ENCODE peak calls at places on chromosome X, in seven cellular contexts. F, E, U, B, M, J and N are unnamed samples.

GRCh38 chrX:94365736-94366135 is 691.7 kb downstream of the FAM133A start:
- DNase-seq in U (no peak), E (no peak), J (no peak), F (no peak), B (no peak), M (no peak), N (no peak)

GRCh38 chrX:107632291-107632690 is 4.0 kb downstream of the PRPS1 start:
- DNase-seq in U (no peak), F (no peak), M (no peak), B (no peak), E (no peak), J (no peak), N (peak; percentile 27)

GRCh38 chrX:11770320-11770719 is 12.3 kb downstream of the MSL3 start:
- DNase-seq in J (no peak), U (no peak), B (no peak), F (peak; percentile 64), M (peak; percentile 59), E (peak; percentile 69), N (peak; percentile 70)

GRCh38 chrX:120769576-120770341 is 105.9 kb downstream of the CT47B1 start:
- DNase-seq in U (peak; percentile 59), F (peak; percentile 68), J (no peak), B (no peak), E (peak; percentile 71), M (peak; percentile 82), N (peak; percentile 70)

GRCh38 chrX:125205918-125206665 is 113.6 kb upstream of the TEX13C start:
- DNase-seq in B (no peak), M (peak; percentile 30), J (no peak), F (no peak), E (no peak), U (no peak), N (no peak)

GRCh38 chrX:46642145-46642544 is 68.6 kb downstream of the CHST7 start:
- DNase-seq in M (peak; percentile 34), E (peak; percentile 62), J (no peak), U (no peak), B (no peak), F (peak; percentile 24), N (peak; percentile 33)

GRCh38 chrX:1244164-1245076 is 24.2 kb upstream of the CSF2RA start:
- DNase-seq in B (no peak), F (peak; percentile 57), U (no peak), M (peak; percentile 6), J (peak; percentile 46), E (no peak), N (no peak)

GRCh38 chrX:47232803-47233332 is at the start of gene USP11:
- DNase-seq in F (peak; percentile 78), M (peak; percentile 17), E (peak; percentile 60), B (peak; percentile 77), J (peak; percentile 88), U (no peak), N (peak; percentile 50)

GRCh38 chrX:129754266-129755024 is 15.7 kb downstream of the XPNPEP2 start:
- DNase-seq in J (no peak), M (no peak), F (no peak), U (no peak), B (no peak), E (no peak), N (no peak)

GRCh38 chrX:46628406-46629371 is 55.1 kb downstream of the CHST7 start:
- DNase-seq in J (no peak), M (no peak), B (peak; percentile 62), F (peak; percentile 5), U (peak; percentile 34), E (peak; percentile 90), N (peak; percentile 71)

GRCh38 chrX:106481341-106481740 is 130.4 kb upstream of the RADX start:
- DNase-seq in E (peak; percentile 46), J (no peak), F (peak; percentile 46), M (peak; percentile 83), B (no peak), U (no peak), N (peak; percentile 66)

GRCh38 chrX:10756365-10756915 is 136.1 kb upstream of the MID1 start:
- DNase-seq in M (peak; percentile 73), J (no peak), F (no peak), E (peak; percentile 79), U (peak; percentile 49), B (no peak), N (peak; percentile 88)

GRCh38 chrX:119041175-119041574 is 31.6 kb upstream of the CT47C1 start:
- DNase-seq in U (peak; percentile 24), F (no peak), J (no peak), B (no peak), E (peak; percentile 91), M (peak; percentile 82), N (peak; percentile 80)

GRCh38 chrX:22652596-22652995 is 347.2 kb upstream of the DDX53 start:
- DNase-seq in B (no peak), E (peak; percentile 40), M (peak; percentile 50), F (no peak), J (no peak), U (no peak), N (peak; percentile 25)

GRCh38 chrX:45668686-45669443 is 468.2 kb upstream of the DIPK2B start:
- DNase-seq in M (peak; percentile 81), B (no peak), E (peak; percentile 88), J (no peak), U (peak; percentile 66), F (peak; percentile 0), N (peak; percentile 91)

GRCh38 chrX:20567108-20567507 is 300.4 kb upstream of the RPS6KA3 start:
- DNase-seq in E (no peak), M (no peak), U (no peak), B (no peak), F (no peak), J (no peak), N (no peak)

GRCh38 chrX:20711366-20711765 is 444.7 kb upstream of the RPS6KA3 start:
- DNase-seq in E (no peak), U (no peak), M (no peak), J (no peak), F (no peak), B (no peak), N (no peak)

GRCh38 chrX:75544760-75545159 is 21.9 kb upstream of the ZDHHC15 start:
- DNase-seq in B (no peak), F (no peak), U (no peak), J (no peak), E (no peak), M (no peak), N (no peak)

GRCh38 chrX:24260827-24261550 is 52.9 kb downstream of the SUPT20HL2 start:
- DNase-seq in E (peak; percentile 61), J (peak; percentile 67), B (no peak), U (no peak), F (no peak), M (no peak), N (peak; percentile 47)

GRCh38 chrX:22296871-22297270 is 24.2 kb downstream of the CBLL2 start:
- DNase-seq in B (no peak), F (no peak), M (no peak), U (peak; percentile 6), E (no peak), J (no peak), N (peak; percentile 58)

GRCh38 chrX:121256653-121257052 is 209.2 kb downstream of the GLUD2 start:
- DNase-seq in M (peak; percentile 43), U (no peak), B (no peak), F (no peak), E (no peak), J (no peak), N (peak; percentile 25)

GRCh38 chrX:118524344-118524743 is 28.7 kb downstream of the DOCK11 start:
- DNase-seq in J (no peak), M (no peak), U (no peak), F (no peak), B (no peak), E (no peak), N (no peak)

GRCh38 chrX:85630901-85631300 is 251.4 kb upstream of the POF1B start:
- DNase-seq in F (no peak), U (no peak), B (no peak), E (no peak), M (no peak), J (no peak), N (no peak)

GRCh38 chrX:85622635-85623034 is 243.2 kb upstream of the POF1B start:
- DNase-seq in B (no peak), J (no peak), U (no peak), F (no peak), M (no peak), E (no peak), N (no peak)

DNA sequence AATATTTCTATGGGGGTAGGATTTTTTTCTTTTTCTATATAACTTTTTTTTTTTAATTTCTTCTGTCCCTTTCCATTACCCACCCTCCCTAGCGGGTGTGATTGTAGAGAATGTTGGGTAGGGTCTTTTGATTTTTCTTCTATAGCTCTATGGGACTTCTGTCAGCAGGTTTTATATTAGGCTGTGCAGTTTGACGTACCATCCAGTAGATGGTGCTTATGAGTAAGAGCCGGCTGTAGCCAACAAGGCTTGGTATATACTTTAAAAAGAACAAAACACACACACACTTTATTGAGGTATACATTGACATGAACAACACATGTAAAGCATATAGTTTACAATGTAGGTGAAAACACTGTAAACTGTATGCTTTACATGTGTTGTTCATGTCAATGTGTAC is 247.9 kb upstream of the POF1B start:
- DNase-seq in F (peak; percentile 10), M (peak; percentile 39), J (no peak), U (no peak), E (no peak), B (no peak), N (peak; percentile 2)
- TF ChIP-seq CTCF in F (peak; percentile 74), M (peak; percentile 56), J (no peak), U (peak; percentile 34), E (no peak), B (no peak), N (peak; percentile 39)

DNA sequence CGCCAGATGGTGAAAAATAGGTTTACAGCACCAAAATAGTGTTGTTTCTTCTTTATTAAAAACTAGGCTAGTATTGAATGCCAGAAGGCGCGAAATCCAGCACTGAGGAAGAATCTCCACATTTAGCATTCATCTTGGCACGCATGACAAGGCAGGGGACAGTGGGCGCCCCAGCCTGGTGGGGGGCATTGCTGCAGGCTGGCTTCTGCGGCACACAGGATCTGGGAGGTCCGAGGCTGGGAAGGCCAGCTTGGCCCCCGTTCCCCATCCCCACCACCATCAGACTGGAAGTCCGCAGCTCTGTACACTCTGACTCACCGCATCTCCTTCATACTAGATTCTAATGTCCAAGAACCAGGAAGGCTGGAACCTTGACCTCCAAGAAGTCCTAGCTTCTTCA is 75.7 kb upstream of the DDX3X start:
- DNase-seq in E (no peak), F (no peak), M (no peak), U (no peak), B (no peak), J (no peak), N (no peak)
- H3K4me3 ChIP-seq in E (no peak overlapping the region), F (no peak overlapping the region), M (no peak overlapping the region), U (no peak overlapping the region), B (no peak overlapping the region), J (no peak overlapping the region), N (no peak overlapping the region)

GRCh38 chrX:29902004-29902403 is 313.4 kb upstream of the MAGEB2 start:
- DNase-seq in J (no peak), M (no peak), U (no peak), B (no peak), E (no peak), F (no peak), N (no peak)

GRCh38 chrX:29903365-29903764 is 312.0 kb upstream of the MAGEB2 start:
- DNase-seq in B (no peak), E (peak; percentile 38), M (peak; percentile 23), J (no peak), F (no peak), U (no peak), N (peak; percentile 34)
- TF ChIP-seq CTCF in B (peak; percentile 15), E (peak; percentile 50), M (peak; percentile 65), J (no peak), F (peak; percentile 23), U (peak; percentile 41), N (peak; percentile 57)

DNA sequence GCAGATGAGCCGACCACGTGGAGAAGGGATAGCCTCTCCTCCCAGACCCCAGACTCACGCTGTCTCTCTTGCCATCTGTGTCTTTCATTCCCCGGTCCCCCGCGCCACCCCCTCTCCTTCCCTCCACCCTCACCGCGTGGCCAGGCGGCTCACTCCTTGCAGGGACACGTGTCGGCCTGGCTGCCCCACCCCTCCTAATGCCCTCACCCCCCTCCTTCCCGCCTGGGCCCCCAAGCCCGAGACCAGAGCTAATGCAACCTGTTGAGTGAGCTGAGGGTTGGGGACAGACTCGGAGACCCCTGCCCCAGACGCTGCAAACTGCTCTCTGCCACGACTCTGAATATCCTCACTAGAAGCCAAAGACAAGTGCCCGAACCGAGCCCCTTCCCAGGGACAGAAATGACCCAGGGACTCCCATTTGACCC is 1.8 kb downstream of the SLC38A5 start:
- DNase-seq in B (no peak), E (no peak), J (peak; percentile 69), M (no peak), F (peak; percentile 43), U (no peak), N (no peak)
- H3K4me3 ChIP-seq in B (peak overlapping the region; percentile 39), E (peak overlapping the region; percentile 56), J (no peak overlapping the region), M (no peak overlapping the region), F (peak overlapping the region; percentile 94), U (no peak overlapping the region), N (peak overlapping the region; percentile 53)